ENCODE peak calls at places on chromosomes 1 and 21, in eight cellular contexts. W is stimulated activated CD4-positive, alpha-beta T cell treated with anti-CD3 and anti-CD28 coated beads, TNF-alpha, amount 100 ng/mL, for 4 hours; R is globus pallidus; P is aorta; N is upper lobe of right lung; G is endodermal cell; Y is activated CD4-positive, alpha-beta T cell treated with anti-CD3 and anti-CD28 coated beads, Interleukin-2, amount 10 ng/mL, durations not matched to agents 7 days and 5 days; O is cardiac muscle cell. M is an unnamed sample.
A peak's percentile ranks its signal among the peaks of the same experiment; 100 is the strongest.

GRCh38 chr1:41898191-41898713 is 20.5 kb downstream of the HIVEP3 start:
- DNase-seq in W (no peak), R (no peak), P (no peak), N (no peak), G (no peak), Y (peak; percentile 95), O (no peak), M (no peak)

GRCh38 chr1:197065549-197065948 is 1.5 kb downstream of the F13B start:
- DNase-seq in W (no peak), R (no peak), P (no peak), N (no peak), G (no peak), Y (no peak), O (no peak), M (peak; percentile 20)

GRCh38 chr1:163084330-163084729 is 15.2 kb downstream of the RGS4 start:
- DNase-seq in W (no peak), R (no peak), P (no peak), N (no peak), G (no peak), Y (no peak), O (no peak), M (no peak)

GRCh38 chr1:6476483-6476882 is 10.5 kb upstream of the TNFRSF25 start:
- DNase-seq in W (no peak), R (no peak), P (no peak), N (no peak), G (no peak), Y (no peak), O (no peak), M (no peak)

GRCh38 chr21:26280715-26281310 is 110.2 kb upstream of the APP start:
- DNase-seq in W (no peak), R (no peak), P (no peak), N (no peak), G (peak; percentile 47), Y (no peak), O (peak; percentile 9), M (no peak)

GRCh38 chr1:29805896-29806160 is 569.5 kb downstream of the PTPRU start:
- DNase-seq in W (no peak), R (no peak), P (peak; percentile 9), N (no peak), G (no peak), Y (no peak), O (no peak), M (no peak)

GRCh38 chr1:234602334-234603220 is 7.4 kb downstream of the IRF2BP2 start:
- DNase-seq in W (no peak), R (peak; percentile 76), P (no peak), N (no peak), G (no peak), Y (no peak), O (no peak), M (peak; percentile 94)

GRCh38 chr1:154403300-154403943 is 1.7 kb upstream of the IL6R start:
- DNase-seq in W (no peak), R (no peak), P (peak; percentile 40), N (peak; percentile 61), G (no peak), Y (peak; percentile 55), O (no peak), M (no peak)

GRCh38 chr1:58762806-58763205 is 21.0 kb downstream of the JUN start:
- DNase-seq in W (no peak), R (no peak), P (no peak), N (no peak), G (no peak), Y (no peak), O (no peak), M (no peak)

GRCh38 chr1:61776091-61776490 is 33.8 kb downstream of the PATJ start:
- DNase-seq in W (no peak), R (no peak), P (no peak), N (no peak), G (no peak), Y (no peak), O (no peak), M (no peak)

GRCh38 chr1:13798120-13798519 is 98.1 kb downstream of the PRDM2 start:
- DNase-seq in W (no peak), R (no peak), P (no peak), N (no peak), G (no peak), Y (no peak), O (no peak), M (no peak)

GRCh38 chr1:42957229-42957879 is 1.3 kb downstream of the SLC2A1 start:
- DNase-seq in W (no peak), R (no peak), P (no peak), N (no peak), G (no peak), Y (no peak), O (no peak), M (no peak)

GRCh38 chr1:92095868-92096267 is 15.7 kb downstream of the BTBD8 start:
- DNase-seq in W (no peak), R (no peak), P (no peak), N (no peak), G (no peak), Y (no peak), O (no peak), M (no peak)

GRCh38 chr1:9161963-9162362 is 33.1 kb upstream of the GPR157 start:
- DNase-seq in W (no peak), R (no peak), P (no peak), N (no peak), G (no peak), Y (no peak), O (no peak), M (no peak)

GRCh38 chr1:34924759-34925555 is 4.5 kb downstream of the DLGAP3 start:
- DNase-seq in W (peak; percentile 25), R (peak; percentile 18), P (peak; percentile 92), N (peak; percentile 80), G (peak; percentile 94), Y (peak; percentile 69), O (peak; percentile 91), M (peak; percentile 33)

GRCh38 chr1:240149488-240150094 is 57.9 kb downstream of the FMN2 start:
- DNase-seq in W (no peak), R (peak; percentile 30), P (no peak), N (no peak), G (no peak), Y (peak; percentile 6), O (peak; percentile 52), M (peak; percentile 40)

GRCh38 chr1:178536844-178537371 is 24.0 kb downstream of the TEX35 start:
- DNase-seq in W (no peak), R (no peak), P (peak; percentile 57), N (no peak), G (no peak), Y (no peak), O (no peak), M (peak; percentile 89)

GRCh38 chr1:206540044-206540758 is 32.9 kb downstream of the RASSF5 start:
- DNase-seq in W (no peak), R (peak; percentile 33), P (peak; percentile 84), N (peak; percentile 89), G (no peak), Y (no peak), O (no peak), M (peak; percentile 28)

GRCh38 chr1:103416681-103417318 is 108.7 kb upstream of the RNPC3 start:
- DNase-seq in W (no peak), R (no peak), P (no peak), N (no peak), G (no peak), Y (no peak), O (no peak), M (peak; percentile 23)

GRCh38 chr1:150017206-150017750 is 6.8 kb upstream of the OTUD7B start:
- DNase-seq in W (no peak), R (no peak), P (no peak), N (no peak), G (peak; percentile 90), Y (no peak), O (no peak), M (no peak)

GRCh38 chr1:161008857-161009554 is 11.9 kb downstream of the F11R start:
- DNase-seq in W (no peak), R (no peak), P (no peak), N (no peak), G (no peak), Y (no peak), O (peak; percentile 61), M (no peak)

GRCh38 chr1:187566371-187566770 is 737.6 kb downstream of the PLA2G4A start:
- DNase-seq in W (no peak), R (no peak), P (no peak), N (no peak), G (no peak), Y (no peak), O (no peak), M (no peak)

M was measured in stromal cell of bone marrow.